ENCODE peak calls at places on chromosomes 6 and 20, in six cellular contexts. W is HepG2, B is A549, K is GM12878, A is K562, R is endothelial cell of umbilical vein. S is an unnamed sample.

GRCh38 chr6:135519343-135519742 is 21.8 kb upstream of the AHI1 start:
- DNase-seq in R (no peak), K (no peak), B (no peak), W (no peak), A (no peak), S (no peak)

GRCh38 chr6:111875741-111876140 is 2.5 kb upstream of the FYN start:
- DNase-seq in W (no peak), K (no peak), A (no peak), R (no peak), B (no peak), S (no peak)

GRCh38 chr6:121510568-121511177 is 75.2 kb downstream of the GJA1 start:
- DNase-seq in B (no peak), A (no peak), R (peak; percentile 76), W (no peak), K (no peak), S (no peak)

GRCh38 chr6:34531580-34532201 is 24.4 kb downstream of the SPDEF start:
- DNase-seq in R (peak; percentile 85), A (peak; percentile 55), B (no peak), W (no peak), K (peak; percentile 17), S (peak; percentile 49)

GRCh38 chr6:166940643-166941068 is 15.7 kb downstream of the RNASET2 start:
- DNase-seq in A (peak; percentile 79), B (peak; percentile 28), R (no peak), K (no peak), W (no peak), S (no peak)

GRCh38 chr6:52352239-52353008 is 9.5 kb upstream of the PAQR8 start:
- DNase-seq in K (peak; percentile 79), B (peak; percentile 65), A (peak; percentile 56), W (peak; percentile 98), R (peak; percentile 85), S (peak; percentile 98)

GRCh38 chr6:26105842-26106241 is 18.6 kb downstream of the HFE start:
- DNase-seq in W (no peak), K (no peak), R (no peak), A (no peak), B (no peak), S (no peak)

GRCh38 chr6:829646-830045 is 136.7 kb upstream of the EXOC2 start:
- DNase-seq in B (no peak), R (no peak), A (no peak), K (no peak), W (no peak), S (no peak)

GRCh38 chr6:13280253-13280652 is 48.1 kb downstream of the TBC1D7 start:
- DNase-seq in K (no peak), W (no peak), A (no peak), B (no peak), R (no peak), S (no peak)

GRCh38 chr20:43955244-43956191 is 40.9 kb downstream of the TOX2 start:
- DNase-seq in B (peak; percentile 66), R (peak; percentile 92), K (peak; percentile 73), W (no peak), A (peak; percentile 29), S (peak; percentile 86)

GRCh38 chr6:54835176-54835575 is 11.4 kb upstream of the FAM83B start:
- DNase-seq in R (no peak), W (no peak), A (no peak), K (no peak), B (no peak), S (no peak)

GRCh38 chr6:79946773-79947190 is 571 bp downstream of the ELOVL4 start:
- DNase-seq in K (no peak), B (peak; percentile 5), R (no peak), W (no peak), A (no peak), S (peak; percentile 15)

GRCh38 chr6:118708736-118709135 is 57.3 kb upstream of the CEP85L start:
- DNase-seq in R (no peak), B (no peak), W (no peak), K (no peak), A (no peak), S (no peak)

GRCh38 chr20:25706793-25707192 is 10.1 kb upstream of the ZNF337 start:
- DNase-seq in R (no peak), B (no peak), W (no peak), K (no peak), A (no peak), S (no peak)

GRCh38 chr20:47854687-47855212 is 69.5 kb upstream of the SULF2 start:
- DNase-seq in A (peak; percentile 43), W (peak; percentile 69), R (peak; percentile 64), B (peak; percentile 55), K (no peak), S (peak; percentile 71)

GRCh38 chr6:56916849-56917551 is 37.9 kb upstream of the BEND6 start:
- DNase-seq in W (no peak), R (no peak), A (no peak), B (no peak), K (no peak), S (no peak)

GRCh38 chr20:12411246-12411940 is 493.7 kb downstream of the BTBD3 start:
- DNase-seq in W (no peak), R (no peak), K (no peak), A (no peak), B (no peak), S (no peak)

GRCh38 chr20:19832875-19833274 is 74.8 kb downstream of the RIN2 start:
- DNase-seq in W (no peak), R (no peak), K (no peak), B (no peak), A (no peak), S (peak; percentile 38)

GRCh38 chr6:15769471-15770088 is 106.8 kb upstream of the DTNBP1 start:
- DNase-seq in B (no peak), K (no peak), W (no peak), A (peak; percentile 82), R (no peak), S (no peak)

GRCh38 chr20:21571841-21572690 is 58.2 kb upstream of the NKX2-2 start:
- DNase-seq in B (no peak), R (peak; percentile 18), K (no peak), A (peak; percentile 25), W (peak; percentile 23), S (peak; percentile 20)

GRCh38 chr6:31776961-31777666 is at the start of gene VWA7:
- DNase-seq in B (peak; percentile 63), A (peak; percentile 99), R (peak; percentile 35), K (peak; percentile 70), W (peak; percentile 85), S (peak; percentile 96)

GRCh38 chr6:20197251-20197650 is 15.0 kb downstream of the MBOAT1 start:
- DNase-seq in A (no peak), R (no peak), W (no peak), B (no peak), K (no peak), S (no peak)

GRCh38 chr6:12761376-12762115 is 45.0 kb downstream of the PHACTR1 start:
- DNase-seq in K (no peak), B (no peak), R (no peak), W (no peak), A (no peak), S (peak; percentile 28)

GRCh38 chr6:75504902-75505233 is 11.3 kb upstream of the FILIP1 start:
- DNase-seq in B (no peak), R (no peak), K (no peak), A (no peak), W (no peak), S (no peak)
- TF ChIP-seq CTCF in B (no peak), R (peak; percentile 15), K (peak; percentile 33), A (no peak), W (no peak), S (no peak)

DNA sequence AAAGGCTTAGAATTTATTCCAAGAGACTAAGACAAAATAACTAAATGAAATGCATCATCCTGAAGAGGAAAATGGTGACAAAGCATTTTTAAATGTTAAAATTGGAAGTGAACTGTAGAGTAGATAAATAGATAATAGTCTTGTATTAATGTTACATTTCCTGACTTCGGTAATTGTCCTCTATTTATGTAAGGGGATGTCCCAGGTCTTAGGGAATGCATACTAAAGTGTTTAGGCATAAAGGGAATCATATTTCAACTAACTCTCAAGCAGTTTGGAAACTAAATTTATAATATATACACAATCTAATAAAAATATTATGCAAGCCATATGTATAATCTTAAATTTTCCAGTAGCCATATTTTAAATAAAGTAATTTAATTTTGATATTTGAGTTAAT is 159.3 kb downstream of the WDR27 start:
- DNase-seq in B (no peak), R (no peak), K (no peak), W (no peak), A (no peak), S (no peak)
- H3K4me3 ChIP-seq in B (no peak overlapping the region), R (no peak overlapping the region), K (no peak overlapping the region), W (no peak overlapping the region), A (no peak overlapping the region), S (no peak overlapping the region)

GRCh38 chr6:10332121-10332520 is 82.8 kb downstream of the TFAP2A start:
- DNase-seq in B (no peak), W (no peak), K (no peak), R (no peak), A (no peak), S (no peak)
- TF ChIP-seq MYC in B (no peak), W (no peak), K (no peak), R (no peak), A (no peak), S (no peak)

DNA sequence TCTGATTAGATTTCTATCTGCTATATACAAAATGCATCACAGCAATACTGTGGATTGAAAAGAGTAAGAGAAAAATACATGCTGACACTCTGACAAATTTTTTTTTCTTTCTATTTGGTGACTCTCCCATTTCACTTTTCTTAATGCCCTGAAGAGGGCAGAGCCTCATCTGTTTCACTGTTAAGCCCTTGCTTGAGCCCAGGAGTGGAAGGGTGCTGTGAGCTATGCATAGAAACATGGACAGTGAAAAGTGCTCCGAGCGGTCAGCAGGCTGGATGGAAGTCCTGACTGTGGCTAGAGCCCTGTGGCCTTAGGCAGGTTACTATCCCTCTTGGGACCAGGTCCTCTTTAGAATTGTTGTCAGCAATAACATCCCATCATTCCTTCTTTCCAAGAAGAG is 17.4 kb upstream of the CSE1L start:
- DNase-seq in A (peak; percentile 45), W (peak; percentile 58), B (peak; percentile 31), R (no peak), K (no peak), S (peak; percentile 55)
- TF ChIP-seq CTCF in A (peak; percentile 53), W (peak; percentile 58), B (peak; percentile 37), R (peak; percentile 38), K (peak; percentile 36), S (peak; percentile 43)

GRCh38 chr20:53948383-53949318 is 121.7 kb downstream of the BCAS1 start:
- DNase-seq in W (no peak), B (no peak), K (no peak), A (no peak), R (no peak), S (no peak)
- H3K4me3 ChIP-seq in W (no peak overlapping the region), B (no peak overlapping the region), K (peak overlapping the region; percentile 18), A (no peak overlapping the region), R (no peak overlapping the region), S (no peak overlapping the region)

GRCh38 chr6:159007510-159007909 is 7.5 kb upstream of the RSPH3 start:
- DNase-seq in R (no peak), A (no peak), B (no peak), W (no peak), K (no peak), S (peak; percentile 21)
- TF ChIP-seq MYC in R (no peak), A (no peak), B (no peak), W (no peak), K (no peak), S (no peak)